ENCODE peak calls at places on chromosomes 12 and 14, in six cellular contexts. R is hepatocyte, O is AG09309, M is prostate gland, I is psoas muscle, K is cardiac fibroblast. F is an unnamed sample.

GRCh38 chr12:71694099-71694820 is 8.4 kb downstream of the TMEM19 start:
- DNase-seq in R (no peak), O (no peak), M (no peak), I (no peak), K (no peak), F (no peak)

GRCh38 chr14:95162641-95163040 is 5.3 kb upstream of the DICER1 start:
- DNase-seq in R (no peak), O (no peak), M (no peak), I (no peak), K (no peak), F (no peak)

GRCh38 chr14:69316449-69317391 is 56.8 kb downstream of the GALNT16 start:
- DNase-seq in R (peak; percentile 38), O (peak; percentile 96), M (no peak), I (peak; percentile 60), K (peak; percentile 97), F (peak; percentile 94)

GRCh38 chr12:27550653-27550975 is 26.6 kb downstream of the PPFIBP1 start:
- DNase-seq in R (no peak), O (no peak), M (no peak), I (no peak), K (no peak), F (no peak)

GRCh38 chr14:89841855-89842254 is 112.7 kb downstream of the EFCAB11 start:
- DNase-seq in R (peak; percentile 16), O (no peak), M (no peak), I (no peak), K (no peak), F (no peak)

GRCh38 chr12:720231-720941 is 32.0 kb upstream of the WNK1 start:
- DNase-seq in R (no peak), O (no peak), M (no peak), I (no peak), K (no peak), F (no peak)

GRCh38 chr14:24734917-24735500 is 101.0 kb upstream of the GZMB start:
- DNase-seq in R (peak; percentile 87), O (peak; percentile 43), M (peak; percentile 71), I (no peak), K (peak; percentile 83), F (no peak)

GRCh38 chr12:23771230-23771949 is 178.1 kb downstream of the SOX5 start:
- DNase-seq in R (peak; percentile 18), O (no peak), M (no peak), I (peak; percentile 28), K (peak; percentile 3), F (peak; percentile 52)

GRCh38 chr12:64824500-64825142 is at the start of gene TBC1D30:
- DNase-seq in R (peak; percentile 37), O (no peak), M (no peak), I (peak; percentile 25), K (peak; percentile 10), F (peak; percentile 44)

GRCh38 chr12:51225800-51226199 is 7.9 kb upstream of the POU6F1 start:
- DNase-seq in R (no peak), O (no peak), M (no peak), I (no peak), K (no peak), F (no peak)

GRCh38 chr12:40158592-40159111 is 52.8 kb upstream of the SLC2A13 start:
- DNase-seq in R (no peak), O (no peak), M (peak; percentile 80), I (no peak), K (peak; percentile 39), F (no peak)

GRCh38 chr12:92363295-92364146 is 217.9 kb upstream of the BTG1 start:
- DNase-seq in R (peak; percentile 15), O (no peak), M (no peak), I (peak; percentile 34), K (peak; percentile 27), F (no peak)

GRCh38 chr12:92362109-92362508 is 216.5 kb upstream of the BTG1 start:
- DNase-seq in R (no peak), O (no peak), M (no peak), I (no peak), K (no peak), F (no peak)

GRCh38 chr12:92360543-92360942 is 214.9 kb upstream of the BTG1 start:
- DNase-seq in R (no peak), O (no peak), M (no peak), I (no peak), K (peak; percentile 2), F (no peak)

GRCh38 chr12:92365333-92365732 is 219.7 kb upstream of the BTG1 start:
- DNase-seq in R (no peak), O (no peak), M (no peak), I (no peak), K (no peak), F (no peak)

DNA sequence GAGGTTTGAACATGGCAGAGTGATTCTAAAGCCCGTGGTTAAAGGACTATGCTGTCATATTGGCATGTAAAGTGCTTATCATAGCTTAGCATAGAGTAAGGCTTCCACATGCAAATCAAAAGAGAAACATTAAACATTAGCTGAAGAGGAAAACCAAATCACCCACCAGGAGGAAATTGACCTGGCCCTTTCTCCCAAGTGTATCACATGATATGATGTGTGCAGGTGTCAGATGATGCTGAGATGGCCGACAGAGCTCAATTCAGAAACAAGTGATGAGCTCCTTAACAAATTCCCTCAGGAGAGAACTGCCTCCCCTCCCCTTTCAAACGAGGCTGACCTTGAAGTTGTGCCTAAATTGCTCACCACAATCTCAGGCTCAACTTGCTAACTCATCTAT is 217.1 kb upstream of the BTG1 start:
- DNase-seq in R (no peak), O (no peak), M (no peak), I (no peak), K (no peak), F (no peak)
- H3K4me3 ChIP-seq in R (no peak overlapping the region), O (no peak overlapping the region), M (no peak overlapping the region), I (no peak overlapping the region), K (no peak overlapping the region), F (no peak overlapping the region)

DNA sequence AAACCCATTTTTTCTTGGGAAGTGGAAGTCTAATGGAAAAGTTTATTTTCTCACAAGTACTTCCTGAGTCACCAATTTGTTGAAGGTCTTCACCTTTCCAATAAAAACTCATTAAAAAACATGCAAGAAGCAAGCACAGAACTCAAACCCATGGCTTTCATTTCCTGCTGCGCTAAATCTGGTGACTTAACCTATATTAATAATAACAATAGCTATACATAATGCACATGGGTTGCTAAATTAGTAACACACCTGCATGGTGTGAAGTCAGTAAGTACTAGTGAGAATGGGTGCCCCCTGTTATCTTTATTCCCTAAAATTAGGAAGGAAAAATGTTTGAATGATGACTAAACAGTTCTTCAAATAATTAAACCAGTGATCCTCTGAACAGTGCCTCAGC is 52.3 kb downstream of the PPP2R5C start:
- DNase-seq in R (no peak), O (no peak), M (no peak), I (no peak), K (no peak), F (no peak)
- H3K4me3 ChIP-seq in R (no peak overlapping the region), O (no peak overlapping the region), M (no peak overlapping the region), I (no peak overlapping the region), K (no peak overlapping the region), F (no peak overlapping the region)

DNA sequence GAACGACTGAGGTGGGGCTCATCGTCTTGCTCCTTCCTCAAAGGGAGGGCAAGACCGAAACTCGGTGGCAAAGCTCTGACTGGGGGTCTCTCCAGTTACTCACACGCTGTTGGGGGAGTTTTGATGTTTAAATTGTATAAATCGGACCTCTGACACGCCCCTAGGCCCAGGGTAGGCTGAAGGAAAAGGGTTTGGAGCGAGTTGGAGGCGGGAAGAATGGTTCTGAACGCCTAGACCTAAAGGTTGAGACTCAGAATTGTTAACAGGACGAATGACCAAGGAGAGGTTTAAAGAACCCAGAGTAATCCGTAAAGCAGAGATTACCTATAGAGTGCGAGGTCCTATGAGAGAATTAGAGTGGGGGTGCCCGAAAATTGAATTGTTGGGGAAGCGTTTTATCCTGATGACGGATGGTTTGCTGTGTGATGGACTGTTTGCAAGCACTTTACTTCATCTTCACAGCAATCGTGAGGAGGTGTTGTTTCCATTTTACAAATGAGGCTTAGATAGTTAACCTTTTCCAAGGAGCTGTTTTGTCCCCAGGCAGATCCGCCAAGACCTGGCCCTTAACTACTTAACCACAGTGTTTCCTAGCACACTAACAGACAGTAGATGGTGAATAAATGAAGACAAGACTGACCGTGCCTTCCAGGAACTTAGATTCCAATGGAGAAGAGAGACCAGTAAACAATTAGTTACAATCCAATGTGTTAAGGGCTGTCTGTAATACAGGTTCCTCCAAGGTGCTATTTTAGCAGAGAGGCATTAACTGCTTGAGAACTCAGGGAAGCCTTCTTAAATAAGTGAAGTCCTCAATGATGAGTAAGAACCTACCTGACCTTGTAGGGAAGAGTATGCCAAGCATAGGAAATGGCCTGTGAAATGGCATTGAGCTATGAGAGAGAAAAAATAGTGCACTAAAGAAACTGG is 929 bp upstream of the UBE2N start:
- DNase-seq in R (no peak), O (no peak), M (no peak), I (no peak), K (no peak), F (no peak)
- H3K4me3 ChIP-seq in R (peak overlapping the region; percentile 48), O (peak overlapping the region; percentile 69), M (peak overlapping the region; percentile 99), I (peak overlapping the region; percentile 99), K (peak overlapping the region; percentile 68), F (peak overlapping the region; percentile 88)

GRCh38 chr12:62192486-62193250 is 67.5 kb upstream of the USP15 start:
- DNase-seq in R (peak; percentile 86), O (peak; percentile 61), M (peak; percentile 42), I (peak; percentile 18), K (peak; percentile 88), F (peak; percentile 50)
- H3K4me3 ChIP-seq in R (peak overlapping the region; percentile 38), O (peak overlapping the region; percentile 27), M (peak overlapping the region; percentile 14), I (peak overlapping the region; percentile 57), K (peak overlapping the region; percentile 37), F (no peak overlapping the region)

GRCh38 chr14:50520947-50521815 is 11.2 kb downstream of the MAP4K5 start:
- DNase-seq in R (no peak), O (peak; percentile 42), M (no peak), I (no peak), K (peak; percentile 92), F (peak; percentile 66)
- H3K4me3 ChIP-seq in R (no peak overlapping the region), O (no peak overlapping the region), M (no peak overlapping the region), I (no peak overlapping the region), K (no peak overlapping the region), F (no peak overlapping the region)